ENCODE peak calls at places on chromosomes 12 and 14, in ten cellular contexts. One of them, this sample, is unnamed.

GRCh38 chr12:118357327-118358007 is 15.2 kb downstream of the TAOK3 start:
- DNase-seq in ELR: peak; percentile 82
- DNase-seq in transverse colon: peak; percentile 52
- DNase-seq in astrocyte of the spinal cord: peak; percentile 63
- DNase-seq in left lung: no peak
- DNase-seq in T-helper 2 cell: no peak
- DNase-seq in activated T-cell treated with anti-CD3 and anti-CD28 coated beads, Interleukin-2, amount 50 U/mL, for 24 hours: no peak
- DNase-seq in iPS-NIHi11: no peak
- DNase-seq in stimulated activated CD8-positive, alpha-beta memory T cell treated with anti-CD3 and anti-CD28 coated beads, Interleukin-15, amount 100 ng/mL, for 4 hours: no peak
- DNase-seq in T-helper 22 cell: no peak
- DNase-seq in this sample: no peak

GRCh38 chr12:77366616-77367015 is 301.2 kb upstream of the E2F7 start:
- DNase-seq in T-helper 2 cell: no peak
- DNase-seq in activated T-cell treated with anti-CD3 and anti-CD28 coated beads, Interleukin-2, amount 50 U/mL, for 24 hours: no peak
- DNase-seq in iPS-NIHi11: no peak
- DNase-seq in left lung: no peak
- DNase-seq in transverse colon: no peak
- DNase-seq in T-helper 22 cell: no peak
- DNase-seq in astrocyte of the spinal cord: no peak
- DNase-seq in ELR: no peak
- DNase-seq in stimulated activated CD8-positive, alpha-beta memory T cell treated with anti-CD3 and anti-CD28 coated beads, Interleukin-15, amount 100 ng/mL, for 4 hours: no peak
- DNase-seq in this sample: no peak

GRCh38 chr12:75623631-75624118 is 112.3 kb upstream of the KRR1 start:
- DNase-seq in left lung: no peak
- DNase-seq in activated T-cell treated with anti-CD3 and anti-CD28 coated beads, Interleukin-2, amount 50 U/mL, for 24 hours: no peak
- DNase-seq in iPS-NIHi11: peak; percentile 23
- DNase-seq in T-helper 22 cell: no peak
- DNase-seq in T-helper 2 cell: no peak
- DNase-seq in stimulated activated CD8-positive, alpha-beta memory T cell treated with anti-CD3 and anti-CD28 coated beads, Interleukin-15, amount 100 ng/mL, for 4 hours: no peak
- DNase-seq in astrocyte of the spinal cord: peak; percentile 55
- DNase-seq in transverse colon: no peak
- DNase-seq in ELR: peak; percentile 90
- DNase-seq in this sample: no peak

GRCh38 chr12:66107451-66107915 is 23.1 kb downstream of the LLPH start:
- DNase-seq in activated T-cell treated with anti-CD3 and anti-CD28 coated beads, Interleukin-2, amount 50 U/mL, for 24 hours: peak; percentile 37
- DNase-seq in astrocyte of the spinal cord: peak; percentile 92
- DNase-seq in transverse colon: peak; percentile 35
- DNase-seq in T-helper 2 cell: no peak
- DNase-seq in T-helper 22 cell: no peak
- DNase-seq in left lung: no peak
- DNase-seq in ELR: peak; percentile 96
- DNase-seq in stimulated activated CD8-positive, alpha-beta memory T cell treated with anti-CD3 and anti-CD28 coated beads, Interleukin-15, amount 100 ng/mL, for 4 hours: no peak
- DNase-seq in iPS-NIHi11: peak; percentile 86
- DNase-seq in this sample: peak; percentile 31

GRCh38 chr14:99821519-99822165 is 28.4 kb downstream of the EML1 start:
- DNase-seq in activated T-cell treated with anti-CD3 and anti-CD28 coated beads, Interleukin-2, amount 50 U/mL, for 24 hours: no peak
- DNase-seq in astrocyte of the spinal cord: peak; percentile 84
- DNase-seq in iPS-NIHi11: no peak
- DNase-seq in T-helper 2 cell: no peak
- DNase-seq in T-helper 22 cell: no peak
- DNase-seq in left lung: peak; percentile 49
- DNase-seq in stimulated activated CD8-positive, alpha-beta memory T cell treated with anti-CD3 and anti-CD28 coated beads, Interleukin-15, amount 100 ng/mL, for 4 hours: no peak
- DNase-seq in ELR: peak; percentile 78
- DNase-seq in transverse colon: no peak
- DNase-seq in this sample: no peak

GRCh38 chr14:26917086-26917485 is 319.3 kb upstream of the NOVA1 start:
- DNase-seq in ELR: no peak
- DNase-seq in T-helper 2 cell: no peak
- DNase-seq in left lung: no peak
- DNase-seq in activated T-cell treated with anti-CD3 and anti-CD28 coated beads, Interleukin-2, amount 50 U/mL, for 24 hours: no peak
- DNase-seq in transverse colon: no peak
- DNase-seq in iPS-NIHi11: peak; percentile 31
- DNase-seq in astrocyte of the spinal cord: peak; percentile 47
- DNase-seq in stimulated activated CD8-positive, alpha-beta memory T cell treated with anti-CD3 and anti-CD28 coated beads, Interleukin-15, amount 100 ng/mL, for 4 hours: no peak
- DNase-seq in T-helper 22 cell: no peak
- DNase-seq in this sample: no peak

GRCh38 chr12:3534511-3534910 is 43.5 kb downstream of the PRMT8 start:
- DNase-seq in activated T-cell treated with anti-CD3 and anti-CD28 coated beads, Interleukin-2, amount 50 U/mL, for 24 hours: no peak
- DNase-seq in iPS-NIHi11: no peak
- DNase-seq in T-helper 2 cell: no peak
- DNase-seq in stimulated activated CD8-positive, alpha-beta memory T cell treated with anti-CD3 and anti-CD28 coated beads, Interleukin-15, amount 100 ng/mL, for 4 hours: no peak
- DNase-seq in T-helper 22 cell: no peak
- DNase-seq in ELR: no peak
- DNase-seq in left lung: no peak
- DNase-seq in transverse colon: no peak
- DNase-seq in astrocyte of the spinal cord: no peak
- DNase-seq in this sample: no peak

GRCh38 chr14:27008187-27008586 is 410.4 kb upstream of the NOVA1 start:
- DNase-seq in ELR: no peak
- DNase-seq in transverse colon: no peak
- DNase-seq in activated T-cell treated with anti-CD3 and anti-CD28 coated beads, Interleukin-2, amount 50 U/mL, for 24 hours: no peak
- DNase-seq in stimulated activated CD8-positive, alpha-beta memory T cell treated with anti-CD3 and anti-CD28 coated beads, Interleukin-15, amount 100 ng/mL, for 4 hours: no peak
- DNase-seq in iPS-NIHi11: no peak
- DNase-seq in astrocyte of the spinal cord: no peak
- DNase-seq in T-helper 22 cell: no peak
- DNase-seq in T-helper 2 cell: no peak
- DNase-seq in left lung: no peak
- DNase-seq in this sample: no peak

GRCh38 chr12:27733052-27733656 is 22.5 kb downstream of the MRPS35 start:
- DNase-seq in activated T-cell treated with anti-CD3 and anti-CD28 coated beads, Interleukin-2, amount 50 U/mL, for 24 hours: peak; percentile 45
- DNase-seq in iPS-NIHi11: peak; percentile 47
- DNase-seq in T-helper 22 cell: no peak
- DNase-seq in T-helper 2 cell: no peak
- DNase-seq in transverse colon: peak; percentile 35
- DNase-seq in ELR: peak; percentile 60
- DNase-seq in stimulated activated CD8-positive, alpha-beta memory T cell treated with anti-CD3 and anti-CD28 coated beads, Interleukin-15, amount 100 ng/mL, for 4 hours: no peak
- DNase-seq in astrocyte of the spinal cord: peak; percentile 36
- DNase-seq in left lung: no peak
- DNase-seq in this sample: no peak

GRCh38 chr12:6535960-6536847 is 1.9 kb downstream of the GAPDH start:
- DNase-seq in stimulated activated CD8-positive, alpha-beta memory T cell treated with anti-CD3 and anti-CD28 coated beads, Interleukin-15, amount 100 ng/mL, for 4 hours: no peak
- DNase-seq in T-helper 22 cell: no peak
- DNase-seq in activated T-cell treated with anti-CD3 and anti-CD28 coated beads, Interleukin-2, amount 50 U/mL, for 24 hours: peak; percentile 54
- DNase-seq in transverse colon: no peak
- DNase-seq in left lung: no peak
- DNase-seq in astrocyte of the spinal cord: no peak
- DNase-seq in ELR: peak; percentile 24
- DNase-seq in iPS-NIHi11: no peak
- DNase-seq in T-helper 2 cell: no peak
- DNase-seq in this sample: no peak

GRCh38 chr14:68911594-68912227 is 67.4 kb downstream of the ACTN1 start:
- DNase-seq in T-helper 2 cell: peak; percentile 67
- DNase-seq in iPS-NIHi11: peak; percentile 95
- DNase-seq in ELR: peak; percentile 89
- DNase-seq in astrocyte of the spinal cord: peak; percentile 70
- DNase-seq in transverse colon: peak; percentile 78
- DNase-seq in stimulated activated CD8-positive, alpha-beta memory T cell treated with anti-CD3 and anti-CD28 coated beads, Interleukin-15, amount 100 ng/mL, for 4 hours: peak; percentile 31
- DNase-seq in T-helper 22 cell: peak; percentile 22
- DNase-seq in left lung: peak; percentile 64
- DNase-seq in activated T-cell treated with anti-CD3 and anti-CD28 coated beads, Interleukin-2, amount 50 U/mL, for 24 hours: peak; percentile 84
- DNase-seq in this sample: peak; percentile 78

GRCh38 chr12:28172434-28173030 is 17.7 kb upstream of the CCDC91 start:
- DNase-seq in ELR: peak; percentile 75
- DNase-seq in T-helper 22 cell: no peak
- DNase-seq in stimulated activated CD8-positive, alpha-beta memory T cell treated with anti-CD3 and anti-CD28 coated beads, Interleukin-15, amount 100 ng/mL, for 4 hours: no peak
- DNase-seq in transverse colon: peak; percentile 25
- DNase-seq in astrocyte of the spinal cord: peak; percentile 67
- DNase-seq in T-helper 2 cell: no peak
- DNase-seq in left lung: no peak
- DNase-seq in activated T-cell treated with anti-CD3 and anti-CD28 coated beads, Interleukin-2, amount 50 U/mL, for 24 hours: no peak
- DNase-seq in iPS-NIHi11: peak; percentile 58
- DNase-seq in this sample: peak; percentile 31

GRCh38 chr12:13171921-13172859 is 24.3 kb upstream of the EMP1 start:
- DNase-seq in ELR: peak; percentile 65
- DNase-seq in astrocyte of the spinal cord: no peak
- DNase-seq in left lung: no peak
- DNase-seq in T-helper 2 cell: no peak
- DNase-seq in stimulated activated CD8-positive, alpha-beta memory T cell treated with anti-CD3 and anti-CD28 coated beads, Interleukin-15, amount 100 ng/mL, for 4 hours: no peak
- DNase-seq in transverse colon: peak; percentile 30
- DNase-seq in activated T-cell treated with anti-CD3 and anti-CD28 coated beads, Interleukin-2, amount 50 U/mL, for 24 hours: no peak
- DNase-seq in iPS-NIHi11: peak; percentile 81
- DNase-seq in T-helper 22 cell: no peak
- DNase-seq in this sample: no peak

GRCh38 chr12:15584366-15585041 is 204.7 kb downstream of the EPS8 start:
- DNase-seq in T-helper 2 cell: no peak
- DNase-seq in activated T-cell treated with anti-CD3 and anti-CD28 coated beads, Interleukin-2, amount 50 U/mL, for 24 hours: no peak
- DNase-seq in iPS-NIHi11: peak; percentile 28
- DNase-seq in ELR: peak; percentile 65
- DNase-seq in left lung: no peak
- DNase-seq in transverse colon: no peak
- DNase-seq in stimulated activated CD8-positive, alpha-beta memory T cell treated with anti-CD3 and anti-CD28 coated beads, Interleukin-15, amount 100 ng/mL, for 4 hours: no peak
- DNase-seq in T-helper 22 cell: no peak
- DNase-seq in astrocyte of the spinal cord: peak; percentile 72
- DNase-seq in this sample: no peak

GRCh38 chr12:24899503-24900098 is 49.3 kb downstream of the BCAT1 start:
- DNase-seq in iPS-NIHi11: no peak
- DNase-seq in ELR: no peak
- DNase-seq in T-helper 2 cell: peak; percentile 19
- DNase-seq in stimulated activated CD8-positive, alpha-beta memory T cell treated with anti-CD3 and anti-CD28 coated beads, Interleukin-15, amount 100 ng/mL, for 4 hours: no peak
- DNase-seq in transverse colon: no peak
- DNase-seq in left lung: no peak
- DNase-seq in astrocyte of the spinal cord: no peak
- DNase-seq in T-helper 22 cell: no peak
- DNase-seq in activated T-cell treated with anti-CD3 and anti-CD28 coated beads, Interleukin-2, amount 50 U/mL, for 24 hours: no peak
- DNase-seq in this sample: no peak

GRCh38 chr12:33484161-33484560 is 44.5 kb upstream of the SYT10 start:
- DNase-seq in astrocyte of the spinal cord: no peak
- DNase-seq in stimulated activated CD8-positive, alpha-beta memory T cell treated with anti-CD3 and anti-CD28 coated beads, Interleukin-15, amount 100 ng/mL, for 4 hours: no peak
- DNase-seq in iPS-NIHi11: no peak
- DNase-seq in T-helper 2 cell: no peak
- DNase-seq in left lung: no peak
- DNase-seq in activated T-cell treated with anti-CD3 and anti-CD28 coated beads, Interleukin-2, amount 50 U/mL, for 24 hours: no peak
- DNase-seq in ELR: no peak
- DNase-seq in transverse colon: no peak
- DNase-seq in T-helper 22 cell: no peak
- DNase-seq in this sample: no peak

GRCh38 chr14:53152909-53153701 is at the start of gene DDHD1:
- DNase-seq in T-helper 22 cell: peak; percentile 79
- DNase-seq in astrocyte of the spinal cord: peak; percentile 59
- DNase-seq in T-helper 2 cell: peak; percentile 70
- DNase-seq in transverse colon: peak; percentile 82
- DNase-seq in left lung: peak; percentile 83
- DNase-seq in ELR: peak; percentile 79
- DNase-seq in stimulated activated CD8-positive, alpha-beta memory T cell treated with anti-CD3 and anti-CD28 coated beads, Interleukin-15, amount 100 ng/mL, for 4 hours: peak; percentile 78
- DNase-seq in activated T-cell treated with anti-CD3 and anti-CD28 coated beads, Interleukin-2, amount 50 U/mL, for 24 hours: peak; percentile 90
- DNase-seq in iPS-NIHi11: peak; percentile 97
- DNase-seq in this sample: peak; percentile 76

GRCh38 chr12:12008931-12009611 is 61.7 kb upstream of the BCL2L14 start:
- DNase-seq in stimulated activated CD8-positive, alpha-beta memory T cell treated with anti-CD3 and anti-CD28 coated beads, Interleukin-15, amount 100 ng/mL, for 4 hours: no peak
- DNase-seq in transverse colon: no peak
- DNase-seq in T-helper 22 cell: peak; percentile 61
- DNase-seq in iPS-NIHi11: peak; percentile 78
- DNase-seq in astrocyte of the spinal cord: peak; percentile 92
- DNase-seq in T-helper 2 cell: peak; percentile 48
- DNase-seq in left lung: peak; percentile 72
- DNase-seq in ELR: peak; percentile 90
- DNase-seq in activated T-cell treated with anti-CD3 and anti-CD28 coated beads, Interleukin-2, amount 50 U/mL, for 24 hours: peak; percentile 75
- DNase-seq in this sample: no peak

GRCh38 chr14:24761141-24761540 is 127.2 kb upstream of the GZMB start:
- DNase-seq in iPS-NIHi11: no peak
- DNase-seq in activated T-cell treated with anti-CD3 and anti-CD28 coated beads, Interleukin-2, amount 50 U/mL, for 24 hours: no peak
- DNase-seq in T-helper 22 cell: no peak
- DNase-seq in T-helper 2 cell: no peak
- DNase-seq in left lung: no peak
- DNase-seq in transverse colon: no peak
- DNase-seq in stimulated activated CD8-positive, alpha-beta memory T cell treated with anti-CD3 and anti-CD28 coated beads, Interleukin-15, amount 100 ng/mL, for 4 hours: no peak
- DNase-seq in ELR: no peak
- DNase-seq in astrocyte of the spinal cord: no peak
- DNase-seq in this sample: no peak

GRCh38 chr12:76311796-76312195 is 36.4 kb downstream of the BBS10 start:
- DNase-seq in left lung: no peak
- DNase-seq in ELR: peak; percentile 56
- DNase-seq in activated T-cell treated with anti-CD3 and anti-CD28 coated beads, Interleukin-2, amount 50 U/mL, for 24 hours: no peak
- DNase-seq in astrocyte of the spinal cord: no peak
- DNase-seq in iPS-NIHi11: no peak
- DNase-seq in stimulated activated CD8-positive, alpha-beta memory T cell treated with anti-CD3 and anti-CD28 coated beads, Interleukin-15, amount 100 ng/mL, for 4 hours: no peak
- DNase-seq in T-helper 2 cell: no peak
- DNase-seq in T-helper 22 cell: no peak
- DNase-seq in transverse colon: no peak
- DNase-seq in this sample: no peak

GRCh38 chr14:52235866-52236510 is 31.5 kb upstream of the PTGDR start:
- DNase-seq in iPS-NIHi11: no peak
- DNase-seq in left lung: no peak
- DNase-seq in T-helper 22 cell: no peak
- DNase-seq in astrocyte of the spinal cord: no peak
- DNase-seq in stimulated activated CD8-positive, alpha-beta memory T cell treated with anti-CD3 and anti-CD28 coated beads, Interleukin-15, amount 100 ng/mL, for 4 hours: no peak
- DNase-seq in activated T-cell treated with anti-CD3 and anti-CD28 coated beads, Interleukin-2, amount 50 U/mL, for 24 hours: no peak
- DNase-seq in transverse colon: no peak
- DNase-seq in ELR: no peak
- DNase-seq in T-helper 2 cell: no peak
- DNase-seq in this sample: no peak

GRCh38 chr14:84882830-84883229 is 647.1 kb upstream of the FLRT2 start:
- DNase-seq in activated T-cell treated with anti-CD3 and anti-CD28 coated beads, Interleukin-2, amount 50 U/mL, for 24 hours: no peak
- DNase-seq in ELR: no peak
- DNase-seq in T-helper 22 cell: no peak
- DNase-seq in stimulated activated CD8-positive, alpha-beta memory T cell treated with anti-CD3 and anti-CD28 coated beads, Interleukin-15, amount 100 ng/mL, for 4 hours: no peak
- DNase-seq in transverse colon: no peak
- DNase-seq in T-helper 2 cell: no peak
- DNase-seq in astrocyte of the spinal cord: no peak
- DNase-seq in left lung: no peak
- DNase-seq in iPS-NIHi11: no peak
- DNase-seq in this sample: no peak

GRCh38 chr14:35159742-35160409 is 37.5 kb downstream of the PRORP start:
- DNase-seq in T-helper 2 cell: no peak
- DNase-seq in transverse colon: no peak
- DNase-seq in left lung: no peak
- DNase-seq in T-helper 22 cell: no peak
- DNase-seq in activated T-cell treated with anti-CD3 and anti-CD28 coated beads, Interleukin-2, amount 50 U/mL, for 24 hours: no peak
- DNase-seq in astrocyte of the spinal cord: peak; percentile 91
- DNase-seq in stimulated activated CD8-positive, alpha-beta memory T cell treated with anti-CD3 and anti-CD28 coated beads, Interleukin-15, amount 100 ng/mL, for 4 hours: no peak
- DNase-seq in ELR: peak; percentile 99
- DNase-seq in iPS-NIHi11: no peak
- DNase-seq in this sample: no peak

GRCh38 chr12:112837629-112838191 is 46.2 kb downstream of the RPH3A start:
- DNase-seq in stimulated activated CD8-positive, alpha-beta memory T cell treated with anti-CD3 and anti-CD28 coated beads, Interleukin-15, amount 100 ng/mL, for 4 hours: no peak
- DNase-seq in ELR: peak; percentile 91
- DNase-seq in T-helper 2 cell: no peak
- DNase-seq in iPS-NIHi11: no peak
- DNase-seq in activated T-cell treated with anti-CD3 and anti-CD28 coated beads, Interleukin-2, amount 50 U/mL, for 24 hours: no peak
- DNase-seq in left lung: no peak
- DNase-seq in transverse colon: no peak
- DNase-seq in T-helper 22 cell: no peak
- DNase-seq in astrocyte of the spinal cord: peak; percentile 48
- DNase-seq in this sample: no peak

GRCh38 chr14:60164717-60165546 is at the start of gene DHRS7:
- DNase-seq in left lung: peak; percentile 90
- DNase-seq in ELR: peak; percentile 86
- DNase-seq in T-helper 22 cell: peak; percentile 50
- DNase-seq in activated T-cell treated with anti-CD3 and anti-CD28 coated beads, Interleukin-2, amount 50 U/mL, for 24 hours: peak; percentile 83
- DNase-seq in T-helper 2 cell: peak; percentile 44
- DNase-seq in iPS-NIHi11: peak; percentile 85
- DNase-seq in astrocyte of the spinal cord: peak; percentile 72
- DNase-seq in transverse colon: peak; percentile 86
- DNase-seq in stimulated activated CD8-positive, alpha-beta memory T cell treated with anti-CD3 and anti-CD28 coated beads, Interleukin-15, amount 100 ng/mL, for 4 hours: peak; percentile 49
- DNase-seq in this sample: peak; percentile 85

GRCh38 chr14:104864267-104865068 is 600 bp upstream of the CEP170B start:
- DNase-seq in activated T-cell treated with anti-CD3 and anti-CD28 coated beads, Interleukin-2, amount 50 U/mL, for 24 hours: no peak
- DNase-seq in left lung: peak; percentile 46
- DNase-seq in iPS-NIHi11: peak; percentile 84
- DNase-seq in stimulated activated CD8-positive, alpha-beta memory T cell treated with anti-CD3 and anti-CD28 coated beads, Interleukin-15, amount 100 ng/mL, for 4 hours: no peak
- DNase-seq in transverse colon: peak; percentile 93
- DNase-seq in ELR: no peak
- DNase-seq in astrocyte of the spinal cord: no peak
- DNase-seq in T-helper 2 cell: no peak
- DNase-seq in T-helper 22 cell: no peak
- DNase-seq in this sample: peak; percentile 88

GRCh38 chr14:68403794-68404522 is 388.9 kb downstream of the ZFP36L1 start:
- DNase-seq in astrocyte of the spinal cord: no peak
- DNase-seq in T-helper 22 cell: no peak
- DNase-seq in ELR: no peak
- DNase-seq in stimulated activated CD8-positive, alpha-beta memory T cell treated with anti-CD3 and anti-CD28 coated beads, Interleukin-15, amount 100 ng/mL, for 4 hours: no peak
- DNase-seq in iPS-NIHi11: no peak
- DNase-seq in T-helper 2 cell: no peak
- DNase-seq in activated T-cell treated with anti-CD3 and anti-CD28 coated beads, Interleukin-2, amount 50 U/mL, for 24 hours: no peak
- DNase-seq in left lung: no peak
- DNase-seq in transverse colon: no peak
- DNase-seq in this sample: no peak

GRCh38 chr12:67649165-67650126 is 901 bp downstream of the DYRK2 start:
- DNase-seq in activated T-cell treated with anti-CD3 and anti-CD28 coated beads, Interleukin-2, amount 50 U/mL, for 24 hours: peak; percentile 70
- DNase-seq in iPS-NIHi11: peak; percentile 56
- DNase-seq in T-helper 22 cell: peak; percentile 7
- DNase-seq in left lung: peak; percentile 42
- DNase-seq in transverse colon: peak; percentile 57
- DNase-seq in ELR: peak; percentile 39
- DNase-seq in astrocyte of the spinal cord: peak; percentile 14
- DNase-seq in stimulated activated CD8-positive, alpha-beta memory T cell treated with anti-CD3 and anti-CD28 coated beads, Interleukin-15, amount 100 ng/mL, for 4 hours: peak; percentile 21
- DNase-seq in T-helper 2 cell: peak; percentile 22
- DNase-seq in this sample: peak; percentile 43

This sample was measured in stomach.